ENCODE peak calls at places on chromosomes 1 and 21, in four cellular contexts. T, B, Q and U are unnamed samples. For H3K9me3, the result is how much of the 10 kb centered on the place peaks cover.

GRCh38 chr1:184827600-184828368 is 73.1 kb upstream of the EDEM3 start:
- DNase-seq in T (no peak), B (peak), Q (no peak), U (no peak)

GRCh38 chr1:151704246-151704645 is 12.4 kb downstream of the CELF3 start:
- DNase-seq in T (no peak), B (no peak), Q (no peak), U (no peak)

GRCh38 chr1:177119311-177119710 is 45.2 kb downstream of the ASTN1 start:
- DNase-seq in T (no peak), B (no peak), Q (no peak), U (no peak)

GRCh38 chr1:224173523-224173922 is 9.5 kb upstream of the DEGS1 start:
- DNase-seq in T (no peak), B (no peak), Q (no peak), U (no peak)

GRCh38 chr1:45304311-45305081 is 22.2 kb upstream of the HPDL start:
- DNase-seq in T (no peak), B (peak), Q (peak), U (no peak)

GRCh38 chr1:248807067-248807737 is 18.5 kb downstream of the SH3BP5L start:
- DNase-seq in T (peak), B (peak), Q (no peak), U (peak)

GRCh38 chr1:105073660-105074059 is 1324.0 kb downstream of the AMY1C start:
- DNase-seq in T (no peak), B (no peak), Q (no peak), U (no peak)

GRCh38 chr1:55836086-55836485 is 620.9 kb upstream of the USP24 start:
- DNase-seq in T (no peak), B (no peak), Q (no peak), U (no peak)

DNA sequence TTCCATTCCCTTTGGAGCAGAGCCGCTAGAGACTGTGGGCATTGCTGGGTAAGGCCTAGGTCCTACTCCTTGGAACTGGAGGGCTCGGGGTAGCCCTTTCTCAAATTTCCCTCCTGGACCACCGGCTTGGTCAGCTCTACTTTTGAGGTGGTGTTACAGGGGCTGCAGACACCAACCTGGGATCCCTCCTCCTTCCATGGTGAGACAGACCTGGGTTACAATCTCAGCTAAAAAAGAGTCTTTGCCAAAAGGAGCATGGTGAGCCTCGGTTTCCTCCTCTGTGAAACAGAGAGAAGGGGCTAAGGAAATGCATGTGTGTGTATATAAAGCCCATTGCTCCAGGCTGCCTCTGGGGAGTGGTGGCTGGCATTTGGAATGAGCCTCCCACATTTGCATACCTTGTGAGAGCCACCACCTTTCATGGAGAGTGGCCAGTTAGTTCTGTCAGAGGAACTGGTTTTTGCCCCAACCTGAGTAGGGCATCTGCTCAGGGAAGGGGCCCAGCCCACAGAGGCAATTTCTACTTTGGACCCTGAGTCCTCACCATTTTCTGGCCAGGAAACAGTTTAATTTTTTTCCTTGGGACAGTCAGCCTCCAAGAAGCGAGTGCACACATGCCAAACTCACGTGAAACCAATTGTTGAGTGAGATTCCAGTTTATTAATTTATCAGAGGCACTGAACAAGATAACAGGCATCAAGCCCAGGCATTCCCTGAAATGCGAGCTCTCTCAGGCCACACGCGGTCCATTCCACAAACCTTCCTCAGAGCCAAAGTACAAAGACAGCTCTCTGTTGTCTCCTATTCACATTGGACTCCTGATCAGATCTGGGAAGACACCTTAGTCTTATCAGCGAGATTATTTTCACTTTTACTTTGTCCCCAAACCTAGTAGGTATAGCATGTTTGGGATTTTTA is 897 bp upstream of the SLC6A9 start:
- DNase-seq in T (no peak), B (peak), Q (peak), U (no peak)
- H3K9me3 ChIP-seq in T (under half), B (under half), Q (under half), U (under half)

DNA sequence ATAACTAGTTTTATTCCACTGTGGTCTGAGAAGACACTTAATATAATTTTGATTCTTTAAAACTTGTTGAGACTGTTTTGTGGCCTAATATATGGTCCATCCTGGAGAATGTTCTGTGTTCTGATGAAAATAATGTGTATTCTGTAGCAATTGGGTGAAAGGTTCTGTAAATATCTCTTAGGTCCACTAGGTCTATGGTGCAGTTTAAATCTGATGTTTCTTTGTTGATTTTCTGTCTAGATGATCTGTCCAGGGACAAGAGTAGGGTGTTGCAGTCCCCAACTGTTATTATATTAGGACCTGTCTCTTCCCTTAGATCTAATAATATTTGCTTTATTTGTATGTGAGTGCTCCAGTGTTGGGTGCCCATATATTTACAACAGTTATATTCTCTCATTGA is 33.9 kb upstream of the PM20D1 start:
- DNase-seq in T (no peak), B (no peak), Q (no peak), U (no peak)
- H3K9me3 ChIP-seq in T (under half), B (under half), Q (under half), U (under half)

GRCh38 chr21:9755611-9756010 is 765.8 kb upstream of the TPTE start:
- DNase-seq in T (no peak), B (no peak), Q (no peak), U (no peak)

GRCh38 chr21:9753943-9754342 is 767.4 kb upstream of the TPTE start:
- DNase-seq in T (no peak), B (no peak), Q (no peak), U (no peak)

DNA sequence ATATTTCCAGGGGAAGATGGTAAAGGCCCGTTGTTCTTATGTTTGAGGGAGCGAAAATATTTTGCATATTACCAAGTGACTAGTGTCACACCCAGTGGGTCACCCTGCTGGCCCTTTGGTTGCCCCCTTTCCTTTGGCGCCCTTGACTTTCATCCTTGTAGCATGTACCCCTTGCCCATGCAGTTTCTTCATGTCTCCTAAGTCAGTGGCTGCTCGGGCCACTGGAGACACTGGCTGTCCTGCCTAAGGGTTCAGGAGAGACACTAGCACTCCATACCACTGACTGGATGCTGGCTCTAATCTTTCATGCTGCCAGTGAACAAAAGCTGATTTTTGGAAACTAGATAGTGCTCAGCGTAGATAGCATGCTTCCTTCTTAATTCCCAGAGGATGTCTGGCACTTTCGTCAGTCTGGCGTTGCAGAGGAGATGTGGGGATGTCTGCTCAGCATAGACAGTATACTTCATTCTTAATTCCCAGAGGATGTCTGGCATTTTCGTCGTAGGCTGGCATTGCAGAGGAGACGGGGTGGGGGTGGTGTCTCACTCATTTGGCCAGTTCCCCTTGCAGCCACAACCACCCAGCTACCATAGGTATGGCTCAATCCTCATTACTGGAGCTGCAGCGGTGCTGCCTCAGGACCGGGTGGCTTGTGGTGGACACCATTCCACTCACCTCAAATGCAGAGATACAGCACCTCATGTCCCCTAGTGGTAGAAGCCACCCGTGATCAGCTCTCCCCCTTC is 770.9 kb upstream of the TPTE start:
- DNase-seq in T (no peak), B (no peak), Q (no peak), U (no peak)
- H3K9me3 ChIP-seq in T (under half), B (under half), Q (under half), U (under half)

GRCh38 chr21:28419110-28419509 is 573.6 kb downstream of the LTN1 start:
- DNase-seq in T (no peak), B (peak), Q (no peak), U (no peak)

GRCh38 chr21:28423521-28423920 is 569.2 kb downstream of the LTN1 start:
- DNase-seq in T (no peak), B (no peak), Q (no peak), U (no peak)

GRCh38 chr21:28421716-28422480 is 570.8 kb downstream of the LTN1 start:
- DNase-seq in T (no peak), B (peak), Q (no peak), U (no peak)

GRCh38 chr21:28419811-28420210 is 572.9 kb downstream of the LTN1 start:
- DNase-seq in T (no peak), B (no peak), Q (no peak), U (no peak)
- H3K9me3 ChIP-seq in T (under half), B (under half), Q (under half), U (under half)

GRCh38 chr1:2916706-2917105 is 104.6 kb upstream of the ACTRT2 start:
- DNase-seq in T (no peak), B (no peak), Q (no peak), U (no peak)

GRCh38 chr1:2916153-2916552 is 105.1 kb upstream of the ACTRT2 start:
- DNase-seq in T (no peak), B (no peak), Q (no peak), U (no peak)

GRCh38 chr1:2912424-2912823 is 108.8 kb upstream of the ACTRT2 start:
- DNase-seq in T (no peak), B (no peak), Q (no peak), U (no peak)

GRCh38 chr1:2913091-2913490 is 108.2 kb upstream of the ACTRT2 start:
- DNase-seq in T (no peak), B (no peak), Q (no peak), U (no peak)

DNA sequence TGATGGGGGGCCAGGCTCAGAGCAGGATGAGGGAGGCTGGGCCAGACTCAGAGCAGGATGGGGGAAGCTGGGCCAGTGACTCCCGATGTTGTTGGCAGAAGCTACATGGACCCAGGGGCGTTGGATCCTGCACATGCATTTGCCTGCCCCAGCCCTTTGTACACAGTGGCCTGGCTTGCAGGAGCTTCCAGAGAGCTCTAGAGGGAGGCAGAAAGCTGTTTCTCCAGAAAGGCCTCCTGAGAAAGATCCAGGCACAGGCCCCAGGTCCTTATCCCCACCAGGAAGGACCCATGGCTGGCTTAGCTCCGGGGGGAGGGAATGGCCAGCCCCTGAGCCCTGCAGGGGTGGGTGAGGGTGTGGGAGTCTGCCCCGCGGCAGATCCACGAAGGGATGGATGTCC is 106.6 kb upstream of the ACTRT2 start:
- DNase-seq in T (no peak), B (no peak), Q (no peak), U (no peak)
- H3K9me3 ChIP-seq in T (under half), B (half or more), Q (under half), U (under half)

DNA sequence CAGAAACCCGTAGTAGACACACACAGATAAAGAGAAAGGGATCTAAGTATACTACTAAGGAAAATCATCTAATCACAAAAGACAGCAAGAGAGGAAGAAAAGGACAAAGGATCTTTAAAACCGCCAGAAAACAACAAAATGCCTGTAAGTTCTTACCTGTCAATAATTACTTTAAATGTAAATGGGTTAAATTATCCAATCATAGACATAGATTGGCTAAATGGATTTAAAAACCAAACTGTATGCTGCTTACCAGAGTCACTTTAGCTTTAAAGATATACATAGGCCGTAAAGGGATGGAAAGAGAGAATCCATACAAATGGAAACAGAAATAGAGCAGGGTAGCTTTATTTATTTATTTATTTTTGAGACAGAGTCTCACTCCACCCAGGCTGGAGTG is 44.0 kb downstream of the FLVCR1 start:
- DNase-seq in T (no peak), B (no peak), Q (no peak), U (no peak)
- H3K9me3 ChIP-seq in T (under half), B (under half), Q (under half), U (under half)

DNA sequence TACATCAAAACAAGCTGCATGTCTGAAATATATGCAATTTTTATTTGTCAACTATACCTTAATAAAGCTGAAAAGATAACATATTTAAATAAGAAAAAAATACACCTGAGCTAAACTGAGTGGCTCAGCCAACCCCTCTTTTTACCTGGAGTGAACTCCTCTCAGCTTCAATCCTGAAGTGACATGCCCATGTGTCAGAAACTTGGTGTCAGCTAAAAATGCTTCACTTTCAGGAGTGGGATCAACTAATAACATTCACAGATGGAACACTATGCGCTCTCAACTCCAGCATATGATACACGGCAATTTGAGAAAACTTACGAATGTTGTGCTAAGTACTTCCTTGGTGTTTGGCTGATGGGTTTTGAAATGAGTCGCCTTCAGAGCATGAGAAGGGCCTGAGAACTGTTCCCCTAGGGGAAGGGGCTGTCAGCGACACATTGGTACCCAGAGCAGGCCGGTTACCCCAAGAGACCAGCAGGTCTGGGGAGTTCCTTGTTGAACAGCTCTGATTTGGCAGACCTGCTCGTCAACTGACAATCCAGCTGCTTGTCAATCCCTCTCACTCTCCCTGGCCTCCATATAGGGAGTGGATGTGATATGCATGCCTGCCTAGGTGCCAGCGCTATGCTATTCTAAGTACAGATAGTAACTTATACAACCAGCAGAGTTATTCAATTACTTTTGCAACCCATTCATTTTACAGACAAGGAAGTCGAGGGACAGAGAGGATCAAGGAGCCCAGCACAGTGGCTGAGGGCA is 267.7 kb downstream of the PCP4 start:
- DNase-seq in T (no peak), B (no peak), Q (no peak), U (no peak)
- H3K9me3 ChIP-seq in T (under half), B (under half), Q (under half), U (under half)